ENCODE peak calls at places on chromosomes 12 and 14, in four cellular contexts. D is tibial artery, T is gastrocnemius medialis, W is breast epithelium. E is an unnamed sample.
A peak's percentile ranks its signal among the peaks of the same experiment; 100 is the strongest.

GRCh38 chr14:61321385-61322010 is at the start of gene PRKCH:
- DNase-seq in W (peak; percentile 89), T (peak; percentile 37), D (peak; percentile 78), E (peak; percentile 96)

GRCh38 chr12:69044887-69045286 is 111.9 kb upstream of the CPM start:
- DNase-seq in W (no peak), T (no peak), D (no peak), E (no peak)

GRCh38 chr14:104023325-104024055 is 62.0 kb upstream of the ASPG start:
- DNase-seq in T (no peak), W (no peak), D (no peak), E (no peak)

GRCh38 chr12:27384261-27384590 is 51.6 kb downstream of the BMAL2 start:
- DNase-seq in T (no peak), D (no peak), W (no peak), E (no peak)

GRCh38 chr12:132611620-132612019 is 1.2 kb upstream of the LRCOL1 start:
- DNase-seq in T (no peak), W (no peak), D (no peak), E (no peak)

GRCh38 chr14:68796418-68797101 is 3.7 kb upstream of the ZFP36L1 start:
- DNase-seq in T (no peak), D (no peak), W (no peak), E (peak; percentile 80)

GRCh38 chr14:21406213-21406612 is 22.4 kb upstream of the SUPT16H start:
- DNase-seq in W (no peak), T (no peak), D (no peak), E (no peak)

GRCh38 chr12:118371354-118372282 is 1.1 kb downstream of the TAOK3 start:
- DNase-seq in T (no peak), D (peak; percentile 30), W (no peak), E (peak; percentile 84)

GRCh38 chr12:97131220-97131981 is 224.3 kb downstream of the NEDD1 start:
- DNase-seq in T (no peak), W (no peak), D (no peak), E (no peak)

GRCh38 chr12:50222275-50222783 is 55.2 kb upstream of the CERS5 start:
- DNase-seq in T (peak; percentile 39), D (peak; percentile 71), W (no peak), E (peak; percentile 62)

GRCh38 chr12:107477946-107478610 is 207.5 kb upstream of the PWP1 start:
- DNase-seq in T (no peak), W (no peak), D (no peak), E (no peak)

GRCh38 chr12:3727877-3728632 is 24.9 kb downstream of the CRACR2A start:
- DNase-seq in D (no peak), T (no peak), W (no peak), E (no peak)

GRCh38 chr14:61488417-61488816 is 167.0 kb downstream of the PRKCH start:
- DNase-seq in W (no peak), T (no peak), D (no peak), E (no peak)

GRCh38 chr12:64452559-64453329 is 824 bp downstream of the TBK1 start:
- DNase-seq in T (no peak), W (no peak), D (no peak), E (peak; percentile 37)

GRCh38 chr12:51392556-51393237 is 1.5 kb upstream of the GALNT6 start:
- DNase-seq in T (no peak), D (no peak), W (no peak), E (peak; percentile 79)

GRCh38 chr12:47636908-47637780 is 68.7 kb downstream of the RPAP3 start:
- DNase-seq in T (no peak), D (peak; percentile 22), W (no peak), E (no peak)

GRCh38 chr14:80845877-80846276 is 95.7 kb downstream of the CEP128 start:
- DNase-seq in D (no peak), T (no peak), W (no peak), E (no peak)

GRCh38 chr12:116797885-116798284 is 59.8 kb downstream of the RNFT2 start:
- DNase-seq in W (no peak), T (no peak), D (no peak), E (no peak)

GRCh38 chr12:103166949-103167348 is 209.5 kb downstream of the ASCL1 start:
- DNase-seq in T (no peak), W (no peak), D (no peak), E (no peak)

GRCh38 chr14:105473677-105474477 is 744 bp upstream of the CRIP2 start:
- DNase-seq in D (peak; percentile 93), W (peak; percentile 94), T (no peak), E (peak; percentile 96)

GRCh38 chr12:56818629-56819028 is 55.5 kb downstream of the HSD17B6 start:
- DNase-seq in W (no peak), D (no peak), T (no peak), E (no peak)

GRCh38 chr12:45350861-45351260 is 135.0 kb downstream of the ANO6 start:
- DNase-seq in T (peak; percentile 30), W (no peak), D (peak; percentile 52), E (no peak)

GRCh38 chr12:130832561-130833209 is 6.4 kb downstream of the STX2 start:
- DNase-seq in D (no peak), T (no peak), W (no peak), E (peak; percentile 36)

GRCh38 chr12:54555670-54556257 is 6.4 kb downstream of the PDE1B start:
- DNase-seq in W (no peak), D (no peak), T (no peak), E (no peak)

DNA sequence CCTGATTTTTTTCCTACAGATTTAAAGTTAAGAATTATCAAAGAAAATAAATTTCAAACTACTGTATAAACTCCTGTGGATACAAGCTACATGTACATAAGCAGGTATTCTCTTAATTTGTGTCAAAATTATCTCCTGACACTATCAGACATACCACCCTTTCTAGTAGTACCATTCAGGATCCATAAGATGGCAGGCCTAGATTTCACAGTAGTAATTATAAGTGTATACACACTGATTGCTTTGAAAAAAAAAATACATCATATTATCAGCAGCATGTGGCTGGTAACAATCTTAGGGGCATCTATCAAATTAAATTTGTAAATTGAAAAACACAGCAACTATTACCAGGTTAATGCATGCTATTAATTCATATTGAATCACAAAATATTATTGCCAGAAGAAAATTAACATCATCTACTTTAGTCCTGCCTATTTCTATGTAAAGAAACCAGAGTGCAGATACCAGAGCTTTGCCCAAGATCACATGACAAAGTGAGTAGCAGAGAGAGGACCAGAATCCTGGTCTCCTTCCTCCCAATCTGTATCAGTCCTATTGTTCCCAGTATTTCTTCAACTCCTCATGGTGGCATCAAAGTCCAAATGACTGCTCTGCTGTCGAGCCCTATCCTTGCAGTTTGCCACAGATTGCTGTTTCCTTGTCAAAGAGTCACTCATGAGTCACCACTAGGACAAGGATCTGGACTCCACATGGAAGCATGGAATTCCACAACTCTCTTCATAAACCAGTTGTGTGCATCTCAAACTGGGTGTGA is 27.7 kb upstream of the CALM1 start:
- DNase-seq in W (no peak), D (no peak), T (no peak), E (no peak)
- TF ChIP-seq CTCF in W (no peak), D (no peak), T (peak; percentile 41), E (no peak)

GRCh38 chr14:90235179-90235976 is 21.0 kb upstream of the PSMC1 start:
- DNase-seq in T (peak; percentile 9), W (peak; percentile 69), D (peak; percentile 45), E (peak; percentile 32)
- TF ChIP-seq CTCF in T (peak; percentile 70), W (peak; percentile 68), D (peak; percentile 74), E (peak; percentile 78)

GRCh38 chr12:90510948-90511347 is 444.0 kb downstream of the CCER1 start:
- DNase-seq in D (no peak), W (no peak), T (no peak), E (no peak)

GRCh38 chr12:90519285-90519684 is 435.7 kb downstream of the CCER1 start:
- DNase-seq in D (no peak), W (no peak), T (no peak), E (no peak)

GRCh38 chr12:90515199-90516175 is 439.5 kb downstream of the CCER1 start:
- DNase-seq in W (no peak), D (no peak), T (no peak), E (no peak)

GRCh38 chr12:90512518-90512917 is 442.5 kb downstream of the CCER1 start:
- DNase-seq in T (no peak), D (no peak), W (no peak), E (no peak)

GRCh38 chr12:90514325-90514724 is 440.7 kb downstream of the CCER1 start:
- DNase-seq in W (no peak), D (no peak), T (no peak), E (no peak)
- TF ChIP-seq CTCF in W (no peak), D (no peak), T (no peak), E (no peak)

GRCh38 chr12:43937947-43938346 is 102.1 kb downstream of the TMEM117 start:
- DNase-seq in T (no peak), D (no peak), W (no peak), E (no peak)
- TF ChIP-seq CTCF in T (no peak), D (no peak), W (no peak), E (no peak)

DNA sequence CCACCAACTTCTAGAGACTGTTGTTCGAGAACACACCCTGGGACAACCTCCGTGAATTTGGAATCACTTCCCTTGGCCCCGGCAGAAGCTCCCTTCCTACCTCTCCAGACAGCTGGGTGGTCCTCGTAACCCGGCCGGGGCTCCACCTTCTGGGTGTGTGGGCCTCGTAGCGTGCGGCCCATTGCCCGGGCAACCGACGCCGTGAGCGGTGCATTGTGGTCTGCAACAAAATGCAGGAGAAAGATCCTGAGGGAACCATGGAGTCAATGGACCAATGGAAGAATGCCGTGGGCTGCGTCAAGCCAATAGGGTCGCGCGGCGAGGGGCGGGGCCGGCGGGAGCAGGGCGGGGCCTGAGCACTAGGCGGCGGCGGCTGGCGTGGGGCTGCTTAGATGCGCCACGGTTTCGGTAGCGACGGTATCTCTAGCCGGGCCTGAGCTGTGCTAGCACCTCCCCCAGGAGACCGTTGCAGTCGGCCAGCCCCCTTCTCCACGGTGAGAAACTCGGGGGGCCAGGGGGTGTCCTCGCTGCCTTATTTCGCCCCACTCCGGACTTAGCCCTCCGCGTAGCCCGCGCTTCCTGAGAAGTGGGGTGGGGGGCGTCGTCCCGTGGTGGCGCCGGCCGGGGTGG is at the start of gene DYNLL1:
- DNase-seq in W (peak; percentile 96), D (peak; percentile 95), T (peak; percentile 92), E (peak; percentile 95)
- TF ChIP-seq CTCF in W (peak; percentile 25), D (peak; percentile 25), T (no peak), E (no peak)

DNA sequence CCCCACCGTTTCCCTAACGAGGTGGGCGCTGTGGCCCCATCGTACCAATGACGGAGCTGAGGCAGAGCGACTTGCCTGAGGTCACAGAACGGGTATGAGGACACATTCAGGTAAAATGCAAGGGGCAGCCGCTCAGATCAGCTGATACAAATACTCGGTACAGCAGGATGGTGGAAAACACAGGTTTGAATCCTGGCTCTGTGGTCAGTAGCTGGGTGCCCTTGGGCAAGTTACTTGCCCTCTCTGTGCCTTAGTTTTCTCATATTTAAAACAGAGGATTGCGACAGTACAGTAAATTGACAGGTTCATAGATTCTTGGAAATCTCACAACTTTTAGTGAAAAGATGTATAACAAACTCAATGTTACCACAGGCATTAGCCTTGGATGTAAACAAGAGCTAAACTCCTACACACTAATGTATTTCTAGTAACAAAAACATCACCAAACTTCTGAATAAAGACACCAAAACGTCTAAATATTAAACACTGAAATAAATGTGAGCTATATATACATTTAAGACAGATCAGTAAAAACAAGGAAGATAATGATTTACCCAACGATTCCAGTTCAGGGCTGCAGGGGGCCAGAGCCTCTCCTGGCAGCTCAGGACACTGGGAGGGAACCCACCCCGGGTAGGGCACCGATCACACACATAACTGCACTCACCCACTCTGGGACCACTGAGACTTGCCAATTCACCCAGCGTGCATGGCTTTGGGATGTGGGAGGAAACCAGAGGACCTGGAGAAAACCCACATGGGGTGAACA is 128.4 kb downstream of the RBM19 start:
- DNase-seq in W (no peak), T (no peak), D (no peak), E (no peak)
- TF ChIP-seq CTCF in W (no peak), T (no peak), D (no peak), E (no peak)

E was measured in lower leg skin.